ENCODE peak calls at places on chromosome 3, in ten cellular contexts. J is cardiac muscle cell, V is suprapubic skin, W is GM12865, P is fibroblast of lung, N is lower lobe of right lung, E is tibial artery, H is MM.1S, X is GM23338, U is Peyer's patch. R is an unnamed sample.

GRCh38 chr3:127964053-127964452 is 49.0 kb downstream of the KBTBD12 start:
- DNase-seq in P (peak; percentile 76), J (peak; percentile 78), H (no peak), X (no peak), N (no peak), E (no peak), V (no peak), W (no peak), U (no peak), R (no peak)

GRCh38 chr3:127448671-127449070 is 141.9 kb downstream of the TPRA1 start:
- DNase-seq in N (no peak), H (no peak), E (peak; percentile 9), W (no peak), U (peak; percentile 13), J (no peak), P (no peak), X (no peak), V (peak; percentile 28), R (no peak)

GRCh38 chr3:133827684-133828083 is 22.1 kb downstream of the SRPRB start:
- DNase-seq in E (no peak), W (no peak), J (no peak), V (no peak), X (no peak), U (no peak), P (no peak), N (no peak), H (no peak), R (no peak)

GRCh38 chr3:55042591-55042990 is 114.7 kb upstream of the LRTM1 start:
- DNase-seq in E (no peak), H (no peak), U (no peak), X (no peak), P (peak; percentile 12), J (no peak), W (no peak), V (no peak), N (no peak), R (no peak)

GRCh38 chr3:82410366-82410765 is 648.9 kb upstream of the GBE1 start:
- DNase-seq in P (no peak), X (peak; percentile 25), W (no peak), V (no peak), N (no peak), J (no peak), U (no peak), H (no peak), E (no peak), R (no peak)

GRCh38 chr3:2889772-2890171 is 220.4 kb downstream of the IL5RA start:
- DNase-seq in P (no peak), E (no peak), U (no peak), X (no peak), V (no peak), H (no peak), J (no peak), W (no peak), N (no peak), R (no peak)

GRCh38 chr3:107660316-107660976 is 137.7 kb downstream of the BBX start:
- DNase-seq in X (no peak), W (peak; percentile 47), H (peak; percentile 49), N (no peak), V (no peak), J (peak; percentile 33), P (peak; percentile 82), E (no peak), U (no peak), R (no peak)

GRCh38 chr3:111035896-111036295 is 35.7 kb upstream of the NECTIN3 start:
- DNase-seq in X (no peak), H (no peak), N (no peak), W (peak; percentile 11), U (no peak), V (no peak), J (no peak), P (no peak), E (no peak), R (no peak)

DNA sequence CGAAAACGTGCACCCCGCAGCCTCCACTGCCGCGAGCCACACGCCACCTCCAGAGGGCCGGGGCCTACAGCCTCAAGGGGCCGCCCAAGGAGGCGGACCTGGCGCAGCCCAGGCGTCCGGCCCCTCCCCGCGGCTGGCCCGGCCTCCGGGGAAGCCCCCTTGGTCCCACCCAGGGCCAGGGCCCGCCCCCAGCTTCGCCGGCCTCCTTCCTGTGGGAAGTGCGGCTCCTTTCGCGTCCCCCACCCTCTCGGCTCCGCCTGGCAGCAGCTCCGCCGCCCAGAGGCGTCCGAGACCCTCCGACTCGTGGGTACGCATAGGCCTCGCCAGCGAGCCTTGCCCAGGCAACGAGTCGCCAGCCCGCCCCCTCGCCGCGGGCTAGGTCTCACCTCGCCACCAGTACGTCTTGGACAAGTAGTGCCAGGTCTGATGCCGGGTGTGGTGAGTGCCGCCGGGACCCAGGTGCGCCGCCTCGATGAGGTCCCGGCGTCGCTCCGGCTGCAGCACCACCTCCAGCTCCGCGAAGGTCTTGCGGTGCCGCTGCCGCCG is 640 bp downstream of the ZBTB11 start:
- DNase-seq in U (peak; percentile 97), N (peak; percentile 96), J (peak; percentile 97), E (peak; percentile 91), P (peak; percentile 95), H (peak; percentile 98), V (peak; percentile 96), X (peak; percentile 98), W (peak; percentile 98), R (peak; percentile 86)
- TF ChIP-seq CTCF in U (no peak), N (peak; percentile 8), J (no peak), E (no peak), P (no peak), H (no peak), V (no peak), X (no peak), W (peak; percentile 16), R (no peak)

GRCh38 chr3:64561503-64561810 is 126.3 kb downstream of the ADAMTS9 start:
- DNase-seq in J (no peak), H (no peak), V (no peak), U (no peak), W (no peak), N (no peak), P (no peak), E (peak; percentile 23), X (no peak), R (no peak)

GRCh38 chr3:64559658-64560057 is 128.1 kb downstream of the ADAMTS9 start:
- DNase-seq in J (no peak), H (no peak), N (no peak), U (no peak), W (no peak), E (no peak), P (peak; percentile 42), V (no peak), X (no peak), R (no peak)

GRCh38 chr3:64555351-64555750 is 132.4 kb downstream of the ADAMTS9 start:
- DNase-seq in H (no peak), E (no peak), J (no peak), V (no peak), N (no peak), U (no peak), P (no peak), X (no peak), W (no peak), R (no peak)

GRCh38 chr3:64563776-64564175 is 124.0 kb downstream of the ADAMTS9 start:
- DNase-seq in E (no peak), J (peak; percentile 25), X (no peak), V (no peak), U (no peak), H (no peak), N (no peak), W (no peak), P (no peak), R (no peak)

DNA sequence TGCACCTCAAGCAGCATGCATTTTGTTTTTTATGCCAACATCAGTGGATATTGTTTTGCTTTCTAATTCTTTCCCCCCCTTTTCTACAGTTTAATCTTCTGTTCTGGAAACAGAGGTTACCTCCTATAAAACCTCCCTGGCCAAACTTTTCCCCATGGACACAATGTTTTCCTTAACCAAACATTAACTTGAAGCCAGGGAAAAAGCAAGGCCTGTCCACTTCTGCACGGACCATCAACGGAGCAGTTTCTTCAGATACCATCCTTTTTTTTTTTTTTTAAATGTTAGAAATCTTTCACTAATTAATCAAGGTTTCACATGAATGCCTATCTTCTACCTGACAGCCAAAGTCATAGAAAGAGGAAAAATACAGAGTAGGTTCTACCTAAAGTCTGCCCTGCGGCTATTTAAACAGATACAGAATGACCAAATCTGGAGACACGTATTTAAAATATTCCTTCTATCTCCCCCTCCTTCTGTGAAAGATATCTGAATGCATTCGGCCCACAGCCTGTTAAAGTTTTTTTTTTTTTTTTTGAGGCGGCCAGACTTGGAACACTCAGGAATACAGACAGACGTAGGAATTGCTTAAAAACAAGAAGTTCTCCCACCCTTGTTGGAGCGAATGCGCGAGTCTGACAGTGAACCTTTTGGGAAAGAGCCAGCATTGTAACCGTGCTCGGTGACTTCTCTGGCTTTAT is 126.8 kb downstream of the ADAMTS9 start:
- DNase-seq in H (no peak), J (no peak), P (peak; percentile 52), E (no peak), X (no peak), U (no peak), W (no peak), V (no peak), N (no peak), R (no peak)
- H3K4me3 ChIP-seq in H (no peak overlapping the region), J (no peak overlapping the region), P (peak overlapping the region; percentile 35), E (peak overlapping the region; percentile 53), X (no peak overlapping the region), U (no peak overlapping the region), W (no peak overlapping the region), V (peak overlapping the region; percentile 4), N (peak overlapping the region; percentile 29), R (no peak overlapping the region)

GRCh38 chr3:89043406-89043947 is 63.9 kb upstream of the EPHA3 start:
- DNase-seq in H (no peak), U (no peak), P (no peak), V (no peak), E (no peak), X (no peak), J (no peak), N (no peak), W (no peak), R (no peak)

GRCh38 chr3:89046661-89047060 is 60.8 kb upstream of the EPHA3 start:
- DNase-seq in W (no peak), U (no peak), H (no peak), P (no peak), E (no peak), V (no peak), X (no peak), J (no peak), N (no peak), R (no peak)

DNA sequence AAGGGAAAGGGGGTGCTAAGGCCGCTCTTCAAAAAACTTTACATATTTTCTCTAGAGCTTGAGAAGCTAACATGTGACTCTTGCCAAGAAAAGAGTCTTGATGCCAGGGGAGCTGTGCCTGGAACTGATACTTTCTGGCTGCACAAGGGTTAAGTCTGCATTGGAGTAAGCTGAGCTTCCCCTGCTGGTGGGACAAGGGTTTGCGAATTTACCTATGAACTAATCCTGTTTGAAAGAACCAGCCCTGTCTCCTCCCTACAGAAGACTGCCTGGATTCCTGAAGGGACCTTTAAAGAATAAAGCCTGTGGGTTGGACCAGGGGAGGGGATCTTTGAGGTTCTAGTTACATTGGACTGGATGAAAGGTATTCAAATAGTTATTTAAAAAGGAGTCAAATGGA is 58.3 kb upstream of the EPHA3 start:
- DNase-seq in W (peak; percentile 1), J (peak; percentile 7), E (no peak), N (no peak), P (no peak), X (peak; percentile 83), U (no peak), H (no peak), V (no peak), R (no peak)
- TF ChIP-seq CTCF in W (no peak), J (peak; percentile 23), E (no peak), N (no peak), P (peak; percentile 19), X (peak; percentile 71), U (no peak), H (no peak), V (no peak), R (peak; percentile 31)

DNA sequence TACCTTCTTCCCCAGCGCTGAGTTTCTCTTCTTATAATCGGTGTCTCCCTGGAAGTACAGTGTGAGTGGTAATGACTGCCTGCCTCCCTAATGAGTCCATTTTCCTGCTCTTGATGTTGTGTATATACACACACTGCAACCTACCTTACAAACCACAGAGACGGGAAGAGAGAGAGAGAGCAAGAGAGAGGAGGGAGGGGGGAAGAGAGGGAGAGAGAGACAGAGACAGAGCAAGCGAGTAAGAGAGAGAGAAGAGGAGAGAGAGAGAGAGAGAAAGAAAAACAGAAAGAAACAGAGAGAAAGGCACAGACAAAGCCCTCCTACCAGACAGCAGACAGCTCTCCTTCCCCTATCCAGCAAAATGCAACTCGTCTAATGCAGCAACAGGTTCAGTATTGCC is 46.9 kb downstream of the ZBTB20 start:
- DNase-seq in P (peak; percentile 83), W (peak; percentile 57), X (peak; percentile 8), N (no peak), U (no peak), V (no peak), E (no peak), H (no peak), J (peak; percentile 14), R (peak; percentile 13)
- H3K4me3 ChIP-seq in P (peak overlapping the region; percentile 52), W (peak overlapping the region; percentile 50), X (no peak overlapping the region), N (peak overlapping the region; percentile 50), U (peak overlapping the region; percentile 13), V (peak overlapping the region; percentile 41), E (peak overlapping the region; percentile 42), H (no peak overlapping the region), J (peak overlapping the region; percentile 10), R (peak overlapping the region; percentile 40)

R was measured in GM12864.